ENCODE peak calls at places on chromosomes 7 and 10, in five cellular contexts. B, H, F, A and L are unnamed samples.

GRCh38 chr10:89427629-89428028 is 13.3 kb downstream of the IFIT5 start:
- DNase-seq in B (no peak), H (no peak), F (peak; percentile 91), A (no peak), L (no peak)

GRCh38 chr10:131396108-131397010 is 84.8 kb upstream of the TCERG1L start:
- DNase-seq in B (peak; percentile 28), H (no peak), F (no peak), A (no peak), L (no peak)

GRCh38 chr7:139776486-139777303 is 1.1 kb downstream of the HIPK2 start:
- DNase-seq in B (no peak), H (no peak), F (peak; percentile 65), A (peak; percentile 31), L (no peak)

GRCh38 chr7:134741901-134742635 is 37.4 kb upstream of the CALD1 start:
- DNase-seq in B (no peak), H (no peak), F (peak; percentile 99), A (peak; percentile 87), L (no peak)

GRCh38 chr10:60944159-60944909 is at the start of gene RHOBTB1:
- DNase-seq in B (peak; percentile 91), H (peak; percentile 36), F (peak; percentile 85), A (no peak), L (peak; percentile 48)

GRCh38 chr10:78865518-78865835 is 203.3 kb upstream of the ZMIZ1 start:
- DNase-seq in B (peak; percentile 63), H (no peak), F (peak; percentile 48), A (no peak), L (no peak)

GRCh38 chr10:100723769-100724530 is 21.4 kb upstream of the PAX2 start:
- DNase-seq in B (peak; percentile 28), H (no peak), F (no peak), A (no peak), L (no peak)

GRCh38 chr10:102045292-102045691 is 10.7 kb downstream of the ARMH3 start:
- DNase-seq in B (no peak), H (no peak), F (no peak), A (no peak), L (no peak)

GRCh38 chr7:134845461-134845860 is 66.0 kb downstream of the CALD1 start:
- DNase-seq in B (no peak), H (no peak), F (no peak), A (no peak), L (no peak)

GRCh38 chr7:90951986-90952648 is 312.1 kb upstream of the FZD1 start:
- DNase-seq in B (no peak), H (no peak), F (no peak), A (no peak), L (no peak)

DNA sequence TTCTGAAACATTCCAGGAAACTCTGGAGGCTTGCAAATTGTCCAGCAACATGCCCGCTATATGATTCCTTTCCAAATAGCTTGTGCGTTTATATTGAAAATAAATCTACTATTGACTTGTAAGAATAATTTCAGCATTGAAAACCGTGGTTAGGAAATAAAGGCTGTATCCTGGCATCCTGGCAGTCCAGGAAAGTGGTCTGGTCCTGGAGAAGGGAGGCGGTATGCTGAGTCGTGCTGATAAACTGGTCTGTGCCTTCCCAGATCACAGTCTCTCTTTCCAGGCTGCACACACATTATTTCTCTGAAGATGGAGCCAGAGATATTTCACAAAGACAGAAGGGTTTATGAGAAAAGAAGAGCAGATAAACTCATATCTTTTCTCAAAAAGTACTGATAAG is 350.1 kb upstream of the COBL start:
- DNase-seq in B (no peak), H (no peak), F (no peak), A (no peak), L (no peak)
- TF ChIP-seq CTCF in B (no peak), H (no peak), F (no peak), A (no peak), L (no peak)

DNA sequence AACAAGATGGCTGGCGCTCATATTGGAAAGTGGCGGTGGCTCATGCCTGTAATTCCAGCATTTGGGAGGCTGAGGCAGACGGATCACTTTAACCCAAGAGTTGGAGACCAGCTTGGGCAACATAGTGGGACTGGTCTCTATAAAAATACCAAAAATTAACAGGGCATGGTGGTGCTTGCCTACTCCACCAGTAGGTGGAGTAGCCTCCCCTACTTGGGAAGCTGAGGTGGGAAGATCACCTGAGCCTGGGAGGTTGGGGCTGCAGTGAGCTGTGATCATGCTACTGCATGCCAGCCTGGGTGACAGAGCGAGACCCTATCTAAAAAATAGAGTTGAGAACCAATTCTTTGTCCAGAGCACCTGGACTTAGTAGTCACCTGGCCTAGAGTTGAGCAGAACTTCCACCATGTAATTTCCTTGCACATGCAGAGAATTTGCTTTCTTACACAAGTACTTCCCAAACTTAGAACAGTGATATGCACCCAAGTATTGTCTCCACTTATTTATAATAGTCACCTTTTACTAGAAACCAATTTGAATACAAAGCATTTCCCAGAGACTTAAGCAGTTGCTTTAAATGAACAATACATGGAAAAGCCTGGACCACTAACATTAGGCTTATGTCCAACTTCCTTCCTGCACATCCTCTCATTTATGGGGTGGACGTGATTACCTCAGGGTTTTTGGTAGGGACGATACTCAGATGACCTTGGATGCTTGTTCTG is 15.9 kb downstream of the LAMB4 start:
- DNase-seq in B (no peak), H (no peak), F (no peak), A (no peak), L (no peak)
- TF ChIP-seq CTCF in B (no peak), H (no peak), F (peak; percentile 19), A (no peak), L (no peak)

GRCh38 chr10:44968101-44968886 is 8.7 kb downstream of the RASSF4 start:
- DNase-seq in B (peak; percentile 83), H (no peak), F (no peak), A (no peak), L (no peak)

GRCh38 chr10:44967596-44967995 is 8.0 kb downstream of the RASSF4 start:
- DNase-seq in B (peak; percentile 76), H (no peak), F (no peak), A (no peak), L (peak; percentile 17)

GRCh38 chr10:44966129-44966815 is 6.7 kb downstream of the RASSF4 start:
- DNase-seq in B (no peak), H (no peak), F (no peak), A (no peak), L (peak; percentile 21)

GRCh38 chr10:44965651-44966097 is 6.1 kb downstream of the RASSF4 start:
- DNase-seq in B (no peak), H (no peak), F (no peak), A (no peak), L (peak; percentile 21)

GRCh38 chr10:44966816-44967509 is 7.4 kb downstream of the RASSF4 start:
- DNase-seq in B (no peak), H (no peak), F (no peak), A (no peak), L (peak; percentile 4)
- TF ChIP-seq CTCF in B (no peak), H (no peak), F (peak; percentile 1), A (no peak), L (no peak)

GRCh38 chr7:157177333-157177993 is 38.7 kb downstream of the UBE3C start:
- DNase-seq in B (no peak), H (no peak), F (no peak), A (no peak), L (no peak)
- TF ChIP-seq CTCF in B (no peak), H (no peak), F (no peak), A (no peak), L (no peak)

GRCh38 chr10:95907454-95908253 is at the start of gene CC2D2B:
- DNase-seq in B (peak; percentile 90), H (peak; percentile 60), F (peak; percentile 84), A (no peak), L (peak; percentile 64)
- TF ChIP-seq CTCF in B (no peak), H (no peak), F (no peak), A (peak; percentile 21), L (no peak)

GRCh38 chr10:96047004-96047649 is 3.7 kb downstream of the CCNJ start:
- DNase-seq in B (no peak), H (no peak), F (no peak), A (no peak), L (no peak)
- TF ChIP-seq CTCF in B (no peak), H (no peak), F (no peak), A (no peak), L (no peak)

DNA sequence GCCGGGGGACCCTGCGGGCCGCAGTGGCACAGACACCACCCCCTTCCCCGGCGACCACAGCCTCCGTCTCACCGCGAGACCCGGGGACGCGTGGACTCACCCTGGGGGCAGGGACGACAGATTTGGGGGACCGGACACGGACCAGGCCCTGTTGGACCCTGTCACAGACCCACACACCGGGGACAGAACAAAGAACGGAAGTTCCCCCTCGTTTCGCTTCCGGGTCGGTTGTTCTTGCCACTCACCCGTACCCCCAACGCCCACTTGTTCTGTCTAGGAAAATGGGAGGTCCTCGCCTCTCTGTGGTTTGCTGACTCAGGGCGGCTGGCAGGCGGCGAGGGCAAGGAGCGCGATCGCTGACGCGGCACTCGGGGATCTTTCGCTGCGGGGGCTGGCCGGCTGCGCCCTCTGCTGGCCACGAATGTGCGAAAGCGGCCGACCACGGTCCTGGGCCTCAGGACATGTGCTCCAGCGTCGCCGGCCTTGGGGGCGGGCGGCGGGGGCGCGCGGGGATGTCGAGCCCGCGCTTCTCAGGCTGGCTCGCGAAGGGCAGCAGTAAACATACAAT is at the start of gene ZNF3:
- DNase-seq in B (peak; percentile 99), H (peak; percentile 96), F (peak; percentile 99), A (peak; percentile 95), L (peak; percentile 90)
- TF ChIP-seq CTCF in B (peak; percentile 93), H (peak; percentile 94), F (peak; percentile 64), A (peak; percentile 98), L (no peak)

GRCh38 chr7:1922870-1923236 is 252.8 kb downstream of the ELFN1 start:
- DNase-seq in B (no peak), H (no peak), F (no peak), A (no peak), L (no peak)
- TF ChIP-seq CTCF in B (no peak), H (no peak), F (no peak), A (no peak), L (no peak)